ENCODE peak calls at places on chromosomes 5 and 9, in eight cellular contexts. B, K, G, Y, N, M, P and L are unnamed samples.

GRCh38 chr5:53089481-53089976 is 20.0 kb downstream of the MOCS2 start:
- DNase-seq in P (no peak), M (no peak), B (no peak), G (no peak), N (no peak), Y (peak; percentile 53), K (no peak), L (no peak)

GRCh38 chr5:142832263-142832662 is 62.1 kb downstream of the ARHGAP26 start:
- DNase-seq in N (no peak), M (no peak), B (no peak), P (no peak), K (no peak), G (no peak), Y (no peak), L (no peak)

GRCh38 chr9:97670586-97670985 is 26.6 kb downstream of the XPA start:
- DNase-seq in G (no peak), Y (no peak), P (no peak), K (no peak), M (no peak), B (no peak), N (no peak), L (no peak)

GRCh38 chr5:1161832-1162229 is 39.6 kb upstream of the SLC6A19 start:
- DNase-seq in M (peak; percentile 89), P (no peak), K (peak; percentile 71), G (no peak), B (no peak), N (no peak), Y (no peak), L (peak; percentile 21)

GRCh38 chr9:137007060-137007815 is 10.9 kb upstream of the CLIC3 start:
- DNase-seq in G (no peak), K (no peak), N (no peak), Y (no peak), B (no peak), P (no peak), M (no peak), L (no peak)

GRCh38 chr9:77455312-77455927 is 192.7 kb downstream of the GNA14 start:
- DNase-seq in B (peak; percentile 56), N (no peak), M (peak; percentile 57), P (no peak), Y (no peak), K (no peak), G (no peak), L (peak; percentile 60)

GRCh38 chr5:61342066-61342465 is 10.0 kb downstream of the ZSWIM6 start:
- DNase-seq in K (peak; percentile 45), M (no peak), P (peak; percentile 44), G (no peak), Y (peak; percentile 64), N (no peak), B (no peak), L (peak; percentile 86)

GRCh38 chr9:22084336-22085035 is 75.4 kb upstream of the CDKN2B start:
- DNase-seq in B (peak; percentile 74), G (no peak), K (peak; percentile 94), N (no peak), M (no peak), P (no peak), Y (peak; percentile 97), L (peak; percentile 32)

GRCh38 chr9:132670816-132671371 is 630 bp downstream of the GTF3C4 start:
- DNase-seq in Y (peak; percentile 16), P (no peak), G (peak; percentile 60), B (no peak), K (peak; percentile 58), N (peak; percentile 4), M (no peak), L (peak; percentile 52)